ENCODE peak calls at places on chromosomes 11 and 22, in eight cellular contexts. One of them, this sample, is unnamed.

GRCh38 chr22:26409705-26410376 is 19.2 kb upstream of the ASPHD2 start:
- DNase-seq in amniotic stem cell: no peak
- DNase-seq in ovary: no peak
- DNase-seq in stimulated activated CD4-positive, alpha-beta T cell treated with anti-CD3 and anti-CD28 coated beads, Interleukin-4, amount 100 ng/mL, for 24 hours: no peak
- DNase-seq in SK-N-SH: no peak
- DNase-seq in stimulated activated CD8-positive, alpha-beta memory T cell treated with anti-CD3 and anti-CD28 coated beads, Interleukin-15, amount 100 ng/mL, for 1 hour: no peak
- DNase-seq in naive thymus-derived CD4-positive, alpha-beta T cell: no peak
- DNase-seq in A549: no peak
- DNase-seq in this sample: no peak

GRCh38 chr22:22598144-22598543 is 39.1 kb upstream of the PRAME start:
- DNase-seq in naive thymus-derived CD4-positive, alpha-beta T cell: no peak
- DNase-seq in stimulated activated CD4-positive, alpha-beta T cell treated with anti-CD3 and anti-CD28 coated beads, Interleukin-4, amount 100 ng/mL, for 24 hours: no peak
- DNase-seq in stimulated activated CD8-positive, alpha-beta memory T cell treated with anti-CD3 and anti-CD28 coated beads, Interleukin-15, amount 100 ng/mL, for 1 hour: no peak
- DNase-seq in SK-N-SH: no peak
- DNase-seq in A549: no peak
- DNase-seq in ovary: no peak
- DNase-seq in amniotic stem cell: no peak
- DNase-seq in this sample: no peak

GRCh38 chr11:109425554-109425953 is 3.6 kb downstream of the C11orf87 start:
- DNase-seq in A549: peak
- DNase-seq in amniotic stem cell: no peak
- DNase-seq in ovary: no peak
- DNase-seq in SK-N-SH: peak
- DNase-seq in naive thymus-derived CD4-positive, alpha-beta T cell: no peak
- DNase-seq in stimulated activated CD8-positive, alpha-beta memory T cell treated with anti-CD3 and anti-CD28 coated beads, Interleukin-15, amount 100 ng/mL, for 1 hour: no peak
- DNase-seq in stimulated activated CD4-positive, alpha-beta T cell treated with anti-CD3 and anti-CD28 coated beads, Interleukin-4, amount 100 ng/mL, for 24 hours: no peak
- DNase-seq in this sample: no peak

GRCh38 chr11:2747236-2748015 is 47.6 kb upstream of the KCNQ1OT1 start:
- DNase-seq in amniotic stem cell: no peak
- DNase-seq in naive thymus-derived CD4-positive, alpha-beta T cell: no peak
- DNase-seq in stimulated activated CD4-positive, alpha-beta T cell treated with anti-CD3 and anti-CD28 coated beads, Interleukin-4, amount 100 ng/mL, for 24 hours: no peak
- DNase-seq in A549: no peak
- DNase-seq in ovary: no peak
- DNase-seq in SK-N-SH: no peak
- DNase-seq in stimulated activated CD8-positive, alpha-beta memory T cell treated with anti-CD3 and anti-CD28 coated beads, Interleukin-15, amount 100 ng/mL, for 1 hour: no peak
- DNase-seq in this sample: no peak

GRCh38 chr11:19929147-19929546 is 216.5 kb downstream of the NAV2 start:
- DNase-seq in stimulated activated CD8-positive, alpha-beta memory T cell treated with anti-CD3 and anti-CD28 coated beads, Interleukin-15, amount 100 ng/mL, for 1 hour: no peak
- DNase-seq in stimulated activated CD4-positive, alpha-beta T cell treated with anti-CD3 and anti-CD28 coated beads, Interleukin-4, amount 100 ng/mL, for 24 hours: no peak
- DNase-seq in amniotic stem cell: no peak
- DNase-seq in SK-N-SH: no peak
- DNase-seq in naive thymus-derived CD4-positive, alpha-beta T cell: no peak
- DNase-seq in A549: no peak
- DNase-seq in ovary: no peak
- DNase-seq in this sample: no peak

GRCh38 chr11:111870113-111870512 is 1.3 kb downstream of the ALG9 start:
- DNase-seq in ovary: no peak
- DNase-seq in SK-N-SH: no peak
- DNase-seq in stimulated activated CD4-positive, alpha-beta T cell treated with anti-CD3 and anti-CD28 coated beads, Interleukin-4, amount 100 ng/mL, for 24 hours: no peak
- DNase-seq in amniotic stem cell: no peak
- DNase-seq in stimulated activated CD8-positive, alpha-beta memory T cell treated with anti-CD3 and anti-CD28 coated beads, Interleukin-15, amount 100 ng/mL, for 1 hour: no peak
- DNase-seq in naive thymus-derived CD4-positive, alpha-beta T cell: no peak
- DNase-seq in A549: no peak
- DNase-seq in this sample: no peak

GRCh38 chr11:114340311-114341131 is 44.3 kb downstream of the NNMT start:
- DNase-seq in A549: peak
- DNase-seq in naive thymus-derived CD4-positive, alpha-beta T cell: peak
- DNase-seq in ovary: peak
- DNase-seq in SK-N-SH: peak
- DNase-seq in amniotic stem cell: peak
- DNase-seq in stimulated activated CD4-positive, alpha-beta T cell treated with anti-CD3 and anti-CD28 coated beads, Interleukin-4, amount 100 ng/mL, for 24 hours: peak
- DNase-seq in stimulated activated CD8-positive, alpha-beta memory T cell treated with anti-CD3 and anti-CD28 coated beads, Interleukin-15, amount 100 ng/mL, for 1 hour: no peak
- DNase-seq in this sample: peak

GRCh38 chr11:65485820-65486219 is 13.0 kb upstream of the MALAT1 start:
- DNase-seq in naive thymus-derived CD4-positive, alpha-beta T cell: no peak
- DNase-seq in ovary: no peak
- DNase-seq in amniotic stem cell: no peak
- DNase-seq in A549: no peak
- DNase-seq in stimulated activated CD8-positive, alpha-beta memory T cell treated with anti-CD3 and anti-CD28 coated beads, Interleukin-15, amount 100 ng/mL, for 1 hour: no peak
- DNase-seq in stimulated activated CD4-positive, alpha-beta T cell treated with anti-CD3 and anti-CD28 coated beads, Interleukin-4, amount 100 ng/mL, for 24 hours: no peak
- DNase-seq in SK-N-SH: no peak
- DNase-seq in this sample: no peak

GRCh38 chr11:34495724-34496377 is 17.7 kb downstream of the ELF5 start:
- DNase-seq in amniotic stem cell: no peak
- DNase-seq in stimulated activated CD4-positive, alpha-beta T cell treated with anti-CD3 and anti-CD28 coated beads, Interleukin-4, amount 100 ng/mL, for 24 hours: no peak
- DNase-seq in SK-N-SH: no peak
- DNase-seq in ovary: no peak
- DNase-seq in A549: no peak
- DNase-seq in naive thymus-derived CD4-positive, alpha-beta T cell: no peak
- DNase-seq in stimulated activated CD8-positive, alpha-beta memory T cell treated with anti-CD3 and anti-CD28 coated beads, Interleukin-15, amount 100 ng/mL, for 1 hour: no peak
- DNase-seq in this sample: no peak

GRCh38 chr22:48404801-48405447 is 1422.7 kb downstream of the BRD1 start:
- DNase-seq in naive thymus-derived CD4-positive, alpha-beta T cell: no peak
- DNase-seq in A549: no peak
- DNase-seq in stimulated activated CD4-positive, alpha-beta T cell treated with anti-CD3 and anti-CD28 coated beads, Interleukin-4, amount 100 ng/mL, for 24 hours: no peak
- DNase-seq in SK-N-SH: no peak
- DNase-seq in ovary: no peak
- DNase-seq in amniotic stem cell: no peak
- DNase-seq in stimulated activated CD8-positive, alpha-beta memory T cell treated with anti-CD3 and anti-CD28 coated beads, Interleukin-15, amount 100 ng/mL, for 1 hour: no peak
- DNase-seq in this sample: no peak

GRCh38 chr11:119885861-119886567 is 157.0 kb upstream of the NECTIN1 start:
- DNase-seq in A549: no peak
- DNase-seq in stimulated activated CD4-positive, alpha-beta T cell treated with anti-CD3 and anti-CD28 coated beads, Interleukin-4, amount 100 ng/mL, for 24 hours: no peak
- DNase-seq in amniotic stem cell: no peak
- DNase-seq in stimulated activated CD8-positive, alpha-beta memory T cell treated with anti-CD3 and anti-CD28 coated beads, Interleukin-15, amount 100 ng/mL, for 1 hour: no peak
- DNase-seq in SK-N-SH: no peak
- DNase-seq in naive thymus-derived CD4-positive, alpha-beta T cell: no peak
- DNase-seq in ovary: no peak
- DNase-seq in this sample: no peak

GRCh38 chr22:41746563-41747400 is 47.5 kb downstream of the MEI1 start:
- DNase-seq in stimulated activated CD8-positive, alpha-beta memory T cell treated with anti-CD3 and anti-CD28 coated beads, Interleukin-15, amount 100 ng/mL, for 1 hour: peak
- DNase-seq in SK-N-SH: peak
- DNase-seq in stimulated activated CD4-positive, alpha-beta T cell treated with anti-CD3 and anti-CD28 coated beads, Interleukin-4, amount 100 ng/mL, for 24 hours: peak
- DNase-seq in ovary: peak
- DNase-seq in naive thymus-derived CD4-positive, alpha-beta T cell: peak
- DNase-seq in A549: peak
- DNase-seq in amniotic stem cell: peak
- DNase-seq in this sample: peak

GRCh38 chr11:2578934-2579280 is 120.9 kb downstream of the KCNQ1OT1 start:
- DNase-seq in stimulated activated CD4-positive, alpha-beta T cell treated with anti-CD3 and anti-CD28 coated beads, Interleukin-4, amount 100 ng/mL, for 24 hours: no peak
- DNase-seq in ovary: no peak
- DNase-seq in SK-N-SH: no peak
- DNase-seq in amniotic stem cell: no peak
- DNase-seq in A549: no peak
- DNase-seq in stimulated activated CD8-positive, alpha-beta memory T cell treated with anti-CD3 and anti-CD28 coated beads, Interleukin-15, amount 100 ng/mL, for 1 hour: no peak
- DNase-seq in naive thymus-derived CD4-positive, alpha-beta T cell: no peak
- DNase-seq in this sample: no peak